ENCODE peak calls at places on chromosome 17, in four cellular contexts. One of them, this sample, is unnamed.

GRCh38 chr17:18151290-18151689 is 32.3 kb upstream of the ALKBH5 start:
- DNase-seq in AG10803: no peak
- DNase-seq in stimulated activated CD4-positive, alpha-beta T cell treated with anti-CD3 and anti-CD28 coated beads, Interleukin-1b, Interleukin-23, amount 100 ng/mL, for 1 hour: no peak
- DNase-seq in HEK293T: no peak
- DNase-seq in this sample: no peak

GRCh38 chr17:67049025-67049739 is 4.8 kb downstream of the CACNG1 start:
- DNase-seq in stimulated activated CD4-positive, alpha-beta T cell treated with anti-CD3 and anti-CD28 coated beads, Interleukin-1b, Interleukin-23, amount 100 ng/mL, for 1 hour: no peak
- DNase-seq in AG10803: no peak
- DNase-seq in HEK293T: no peak
- DNase-seq in this sample: no peak

GRCh38 chr17:79932446-79932845 is 93.2 kb upstream of the CBX4 start:
- DNase-seq in AG10803: no peak
- DNase-seq in stimulated activated CD4-positive, alpha-beta T cell treated with anti-CD3 and anti-CD28 coated beads, Interleukin-1b, Interleukin-23, amount 100 ng/mL, for 1 hour: no peak
- DNase-seq in HEK293T: no peak
- DNase-seq in this sample: no peak

GRCh38 chr17:65292430-65292829 is 155.3 kb downstream of the RGS9 start:
- DNase-seq in HEK293T: no peak
- DNase-seq in AG10803: peak
- DNase-seq in stimulated activated CD4-positive, alpha-beta T cell treated with anti-CD3 and anti-CD28 coated beads, Interleukin-1b, Interleukin-23, amount 100 ng/mL, for 1 hour: no peak
- DNase-seq in this sample: no peak

GRCh38 chr17:30565073-30565935 is 88.1 kb downstream of the GOSR1 start:
- DNase-seq in HEK293T: no peak
- DNase-seq in stimulated activated CD4-positive, alpha-beta T cell treated with anti-CD3 and anti-CD28 coated beads, Interleukin-1b, Interleukin-23, amount 100 ng/mL, for 1 hour: no peak
- DNase-seq in AG10803: no peak
- DNase-seq in this sample: no peak

GRCh38 chr17:17146791-17147406 is 59.2 kb downstream of the PLD6 start:
- DNase-seq in stimulated activated CD4-positive, alpha-beta T cell treated with anti-CD3 and anti-CD28 coated beads, Interleukin-1b, Interleukin-23, amount 100 ng/mL, for 1 hour: no peak
- DNase-seq in HEK293T: peak
- DNase-seq in AG10803: no peak
- DNase-seq in this sample: peak

GRCh38 chr17:3335876-3336275 is 37.7 kb upstream of the OR3A1 start:
- DNase-seq in AG10803: no peak
- DNase-seq in HEK293T: peak
- DNase-seq in stimulated activated CD4-positive, alpha-beta T cell treated with anti-CD3 and anti-CD28 coated beads, Interleukin-1b, Interleukin-23, amount 100 ng/mL, for 1 hour: no peak
- DNase-seq in this sample: no peak

GRCh38 chr17:7295230-7296180 is 1.1 kb upstream of the YBX2 start:
- DNase-seq in stimulated activated CD4-positive, alpha-beta T cell treated with anti-CD3 and anti-CD28 coated beads, Interleukin-1b, Interleukin-23, amount 100 ng/mL, for 1 hour: no peak
- DNase-seq in AG10803: no peak
- DNase-seq in HEK293T: no peak
- DNase-seq in this sample: no peak

GRCh38 chr17:4970273-4970672 is 2.7 kb upstream of the SPAG7 start:
- DNase-seq in HEK293T: no peak
- DNase-seq in stimulated activated CD4-positive, alpha-beta T cell treated with anti-CD3 and anti-CD28 coated beads, Interleukin-1b, Interleukin-23, amount 100 ng/mL, for 1 hour: no peak
- DNase-seq in AG10803: no peak
- DNase-seq in this sample: no peak

This sample was measured in astrocyte.